ENCODE peak calls at places on chromosomes 1 and 21, in five cellular contexts. U is HepG2, Y is neural progenitor cell, T is adipocyte, R is endodermal cell. Z is an unnamed sample.

GRCh38 chr1:42454409-42454808 is 1.4 kb downstream of the ZMYND12 start:
- DNase-seq in U (no peak), Y (no peak), T (no peak), R (no peak), Z (no peak)

GRCh38 chr1:30267856-30268255 is 455.5 kb downstream of the MATN1 start:
- DNase-seq in U (no peak), Y (no peak), T (no peak), R (no peak), Z (no peak)

GRCh38 chr1:152160553-152160952 is 1.5 kb upstream of the RPTN start:
- DNase-seq in U (no peak), Y (no peak), T (no peak), R (no peak), Z (no peak)

GRCh38 chr21:32920474-32920873 is 105.3 kb upstream of the OLIG2 start:
- DNase-seq in U (no peak), Y (no peak), T (no peak), R (peak), Z (no peak)

GRCh38 chr1:25933479-25934365 is 27.5 kb upstream of the STMN1 start:
- DNase-seq in U (no peak), Y (no peak), T (no peak), R (no peak), Z (no peak)

GRCh38 chr1:68959631-68960030 is 462.7 kb upstream of the DEPDC1 start:
- DNase-seq in U (no peak), Y (no peak), T (no peak), R (no peak), Z (no peak)

GRCh38 chr1:43545686-43546387 is 15.2 kb downstream of the PTPRF start:
- DNase-seq in U (peak), Y (peak), T (no peak), R (peak), Z (peak)

GRCh38 chr21:25881524-25882376 is 147.0 kb downstream of the GABPA start:
- DNase-seq in U (peak), Y (peak), T (peak), R (peak), Z (peak)

GRCh38 chr1:53899206-53899628 is 5.2 kb downstream of the DIO1 start:
- DNase-seq in U (peak), Y (no peak), T (no peak), R (no peak), Z (no peak)

GRCh38 chr1:85992756-85993155 is 163.8 kb downstream of the COL24A1 start:
- DNase-seq in U (no peak), Y (no peak), T (peak), R (no peak), Z (no peak)

GRCh38 chr21:34298797-34299539 is 64.8 kb upstream of the KCNE2 start:
- DNase-seq in U (peak), Y (no peak), T (no peak), R (no peak), Z (no peak)

GRCh38 chr1:22121421-22121911 is 21.4 kb downstream of the WNT4 start:
- DNase-seq in U (no peak), Y (peak), T (no peak), R (peak), Z (no peak)

GRCh38 chr1:51170342-51170741 is 65.7 kb upstream of the RNF11 start:
- DNase-seq in U (peak), Y (no peak), T (peak), R (no peak), Z (no peak)

GRCh38 chr1:96845464-96845863 is 123.9 kb downstream of the PTBP2 start:
- DNase-seq in U (peak), Y (peak), T (no peak), R (peak), Z (peak)

GRCh38 chr1:168488153-168488552 is 55.6 kb downstream of the XCL2 start:
- DNase-seq in U (no peak), Y (no peak), T (peak), R (no peak), Z (no peak)

GRCh38 chr1:162561616-162562451 is at the start of gene UAP1:
- DNase-seq in U (no peak), Y (no peak), T (no peak), R (no peak), Z (peak)

DNA sequence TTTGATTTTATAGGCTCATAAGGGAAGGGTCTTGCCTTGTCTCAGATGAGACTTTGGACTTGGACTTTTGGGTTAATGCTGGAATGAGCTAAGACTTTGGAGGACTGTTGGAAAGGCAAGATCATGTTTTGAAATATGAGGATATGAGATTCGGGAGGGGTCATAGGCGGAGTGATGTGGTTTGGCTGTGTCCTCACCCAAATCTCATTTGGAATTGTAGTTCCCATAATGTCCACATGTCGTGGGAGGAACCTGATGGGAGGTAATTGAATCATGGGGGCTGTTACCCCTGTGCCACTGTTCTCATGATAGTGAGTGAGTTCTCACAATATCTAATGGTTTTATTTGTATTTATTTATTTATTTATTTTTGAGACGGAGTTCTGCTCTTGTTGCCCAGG is 6.9 kb upstream of the CSDE1 start:
- DNase-seq in U (no peak), Y (no peak), T (no peak), R (no peak), Z (no peak)
- H3K9ac ChIP-seq in U (no peak), Y (no peak), T (no peak), R (no peak), Z (no peak)

GRCh38 chr1:236156512-236157208 is 14.3 kb downstream of the GPR137B start:
- DNase-seq in U (no peak), Y (no peak), T (no peak), R (no peak), Z (no peak)
- H3K4me3 ChIP-seq in U (no peak), Y (no peak), T (no peak), R (no peak), Z (no peak)

DNA sequence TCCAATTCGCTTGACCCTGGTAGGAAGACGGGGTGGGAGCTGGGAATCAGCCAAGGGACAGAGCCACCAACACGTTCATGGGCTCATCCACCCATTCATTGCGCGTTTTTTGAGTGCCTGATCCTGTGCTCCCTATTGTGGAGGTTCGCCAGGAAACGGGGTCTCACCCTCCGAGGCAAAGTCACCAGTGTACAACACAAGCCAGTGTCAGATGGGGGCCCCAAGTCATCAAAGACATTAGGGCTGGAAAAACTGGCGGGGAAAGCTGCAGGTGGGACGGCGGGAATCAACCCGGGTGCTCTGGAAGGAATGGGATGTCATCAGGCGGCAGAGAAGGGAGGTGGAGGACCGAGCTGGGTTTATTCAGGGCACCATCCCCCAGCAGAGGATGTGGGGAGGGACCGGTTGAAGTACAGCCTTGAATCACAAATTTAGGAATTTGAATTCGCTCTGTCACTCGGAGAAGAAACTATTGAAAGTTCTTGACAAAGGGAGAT is 667 bp upstream of the NID1 start:
- DNase-seq in U (no peak), Y (peak), T (no peak), R (peak), Z (no peak)
- H3K9ac ChIP-seq in U (peak), Y (no peak), T (peak), R (no peak), Z (peak)

DNA sequence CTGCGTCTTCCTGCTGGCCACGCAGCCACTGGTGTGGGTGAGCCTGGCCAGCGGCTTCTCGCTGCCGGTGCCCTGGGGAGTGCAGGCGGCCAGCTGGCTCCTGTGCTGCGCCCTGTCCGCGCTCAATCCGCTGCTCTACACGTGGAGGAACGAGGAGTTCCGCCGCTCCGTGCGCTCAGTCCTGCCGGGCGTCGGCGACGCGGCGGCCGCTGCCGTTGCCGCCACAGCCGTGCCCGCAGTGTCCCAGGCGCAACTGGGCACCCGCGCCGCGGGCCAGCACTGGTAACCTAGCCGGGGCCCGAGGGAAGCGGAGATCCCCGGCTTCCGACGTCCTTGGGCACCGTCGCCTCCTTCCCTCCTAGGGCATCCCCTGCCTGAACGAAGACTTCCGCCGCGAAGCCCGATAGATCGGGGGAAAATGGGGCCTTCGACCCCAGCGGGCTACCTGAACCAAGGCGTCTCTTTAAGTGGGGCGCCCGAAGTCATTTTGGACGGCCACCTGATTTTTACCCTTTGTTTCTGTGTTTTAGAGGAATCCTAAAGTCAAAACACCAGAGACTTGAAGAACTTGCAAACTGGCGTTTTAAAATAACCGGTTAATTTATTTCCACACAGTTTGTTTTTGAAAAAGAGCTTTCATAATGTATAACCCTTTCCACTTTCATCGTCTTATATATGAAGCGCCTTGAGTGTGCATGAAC is 2.0 kb downstream of the GPR88 start:
- DNase-seq in U (no peak), Y (peak), T (peak), R (peak), Z (no peak)
- H3K4me3 ChIP-seq in U (no peak), Y (peak), T (peak), R (peak), Z (peak)

DNA sequence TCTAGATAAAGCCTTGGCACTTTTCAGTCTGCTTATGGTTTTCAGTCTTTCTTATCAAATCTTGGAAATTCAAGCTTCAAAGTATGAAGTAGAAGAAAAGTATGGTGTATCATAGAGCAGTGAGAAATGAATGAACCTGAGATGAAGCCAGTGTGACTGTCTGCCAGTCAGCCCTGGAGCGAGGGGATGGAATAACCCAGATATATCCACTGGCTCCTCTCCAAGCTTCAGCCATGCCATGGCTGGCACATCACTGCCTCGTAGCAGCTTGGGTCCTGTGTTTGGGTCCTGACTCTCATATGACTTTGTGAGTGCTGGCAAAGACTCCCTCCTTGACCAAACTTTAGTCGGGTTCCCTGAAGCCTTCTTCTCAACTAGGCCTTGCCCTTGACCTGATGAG is 62.6 kb upstream of the PRDX6 start:
- DNase-seq in U (no peak), Y (no peak), T (no peak), R (no peak), Z (no peak)
- H3K9ac ChIP-seq in U (no peak), Y (no peak), T (no peak), R (no peak), Z (no peak)

GRCh38 chr1:154964359-154964758 is 2.8 kb upstream of the PYGO2 start:
- DNase-seq in U (no peak), Y (no peak), T (no peak), R (no peak), Z (no peak)

GRCh38 chr1:154961497-154962237 is at the start of gene PYGO2:
- DNase-seq in U (peak), Y (peak), T (peak), R (peak), Z (peak)

GRCh38 chr1:154962795-154963330 is 1.3 kb upstream of the PYGO2 start:
- DNase-seq in U (no peak), Y (no peak), T (no peak), R (no peak), Z (no peak)

GRCh38 chr1:154962238-154962678 is 676 bp upstream of the PYGO2 start:
- DNase-seq in U (no peak), Y (peak), T (peak), R (peak), Z (peak)

GRCh38 chr1:154963643-154964042 is 2.1 kb upstream of the PYGO2 start:
- DNase-seq in U (no peak), Y (no peak), T (no peak), R (no peak), Z (no peak)
- H3K4me3 ChIP-seq in U (no peak), Y (no peak), T (no peak), R (no peak), Z (no peak)

DNA sequence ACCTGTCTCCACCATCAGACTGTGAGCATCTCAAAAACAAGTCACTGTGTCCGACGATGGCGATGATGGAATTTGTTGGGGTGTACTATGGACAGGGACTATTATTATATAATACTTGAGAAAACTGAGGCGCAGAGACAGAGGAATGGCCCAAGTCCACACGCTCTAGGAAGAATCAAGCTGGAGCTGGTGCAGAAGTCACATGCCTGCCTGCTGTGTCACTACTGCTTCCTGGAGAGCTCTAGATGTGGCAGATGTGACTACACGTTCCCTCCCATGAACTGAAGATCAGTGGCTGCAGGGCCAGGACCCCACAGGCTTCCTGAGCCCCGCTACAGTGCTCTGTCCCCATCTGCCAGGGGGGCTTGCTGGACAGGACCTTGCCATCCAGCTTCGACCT is 56.9 kb downstream of the TRABD2B start:
- DNase-seq in U (no peak), Y (no peak), T (no peak), R (no peak), Z (no peak)
- H3K9ac ChIP-seq in U (no peak), Y (no peak), T (no peak), R (no peak), Z (no peak)

GRCh38 chr1:7070389-7071029 is 285.3 kb downstream of the CAMTA1 start:
- DNase-seq in U (peak), Y (peak), T (peak), R (peak), Z (peak)
- H3K4me3 ChIP-seq in U (no peak), Y (peak), T (peak), R (peak), Z (peak)

Z was measured in colonic mucosa.